ENCODE peak calls at places on chromosomes 13 and 19, in nine cellular contexts. One of them, this sample, is unnamed.

GRCh38 chr13:94722596-94722995 is 10.3 kb upstream of the SOX21 start:
- DNase-seq in GM23248: no peak
- DNase-seq in SK-N-SH: no peak
- DNase-seq in PC-3: no peak
- DNase-seq in MM.1S: no peak
- DNase-seq in OCI-LY7: no peak
- DNase-seq in neural progenitor cell: peak; percentile 46
- DNase-seq in hepatocyte: no peak
- DNase-seq in HCT116: no peak
- DNase-seq in this sample: no peak

GRCh38 chr13:79226938-79227337 is 179.1 kb downstream of the RBM26 start:
- DNase-seq in neural progenitor cell: no peak
- DNase-seq in PC-3: no peak
- DNase-seq in GM23248: no peak
- DNase-seq in HCT116: no peak
- DNase-seq in SK-N-SH: no peak
- DNase-seq in OCI-LY7: no peak
- DNase-seq in MM.1S: no peak
- DNase-seq in hepatocyte: no peak
- DNase-seq in this sample: peak; percentile 57

GRCh38 chr19:52492201-52492960 is 35.1 kb upstream of the ZNF808 start:
- DNase-seq in GM23248: peak; percentile 4
- DNase-seq in HCT116: no peak
- DNase-seq in MM.1S: no peak
- DNase-seq in OCI-LY7: no peak
- DNase-seq in SK-N-SH: peak; percentile 1
- DNase-seq in hepatocyte: peak; percentile 70
- DNase-seq in PC-3: no peak
- DNase-seq in neural progenitor cell: peak; percentile 91
- DNase-seq in this sample: peak; percentile 97

GRCh38 chr13:108922108-108922507 is 292.7 kb downstream of the MYO16 start:
- DNase-seq in hepatocyte: no peak
- DNase-seq in OCI-LY7: no peak
- DNase-seq in SK-N-SH: no peak
- DNase-seq in GM23248: no peak
- DNase-seq in MM.1S: no peak
- DNase-seq in PC-3: no peak
- DNase-seq in neural progenitor cell: no peak
- DNase-seq in HCT116: no peak
- DNase-seq in this sample: no peak

GRCh38 chr13:73776137-73776785 is 357.9 kb downstream of the KLF12 start:
- DNase-seq in OCI-LY7: no peak
- DNase-seq in GM23248: no peak
- DNase-seq in hepatocyte: no peak
- DNase-seq in MM.1S: no peak
- DNase-seq in HCT116: no peak
- DNase-seq in SK-N-SH: no peak
- DNase-seq in neural progenitor cell: no peak
- DNase-seq in PC-3: no peak
- DNase-seq in this sample: no peak

GRCh38 chr19:49888478-49888901 is 8.2 kb downstream of the IL4I1 start:
- DNase-seq in OCI-LY7: no peak
- DNase-seq in hepatocyte: no peak
- DNase-seq in SK-N-SH: no peak
- DNase-seq in HCT116: no peak
- DNase-seq in MM.1S: no peak
- DNase-seq in GM23248: no peak
- DNase-seq in neural progenitor cell: no peak
- DNase-seq in PC-3: no peak
- DNase-seq in this sample: no peak

GRCh38 chr19:11200015-11200574 is 2.8 kb upstream of the KANK2 start:
- DNase-seq in OCI-LY7: no peak
- DNase-seq in hepatocyte: no peak
- DNase-seq in GM23248: no peak
- DNase-seq in MM.1S: no peak
- DNase-seq in SK-N-SH: no peak
- DNase-seq in HCT116: no peak
- DNase-seq in PC-3: no peak
- DNase-seq in neural progenitor cell: no peak
- DNase-seq in this sample: no peak

GRCh38 chr19:29941828-29942403 is at the start of gene URI1:
- DNase-seq in OCI-LY7: peak; percentile 86
- DNase-seq in MM.1S: peak; percentile 87
- DNase-seq in neural progenitor cell: peak; percentile 94
- DNase-seq in hepatocyte: peak; percentile 95
- DNase-seq in GM23248: peak; percentile 96
- DNase-seq in SK-N-SH: peak; percentile 97
- DNase-seq in PC-3: peak; percentile 77
- DNase-seq in HCT116: peak; percentile 61
- DNase-seq in this sample: peak; percentile 90

GRCh38 chr13:71722206-71722605 is 144.8 kb downstream of the DACH1 start:
- DNase-seq in SK-N-SH: no peak
- DNase-seq in GM23248: no peak
- DNase-seq in OCI-LY7: no peak
- DNase-seq in MM.1S: no peak
- DNase-seq in hepatocyte: no peak
- DNase-seq in neural progenitor cell: no peak
- DNase-seq in HCT116: no peak
- DNase-seq in PC-3: no peak
- DNase-seq in this sample: no peak

GRCh38 chr13:98476538-98476966 is 100.4 kb downstream of the STK24 start:
- DNase-seq in hepatocyte: no peak
- DNase-seq in PC-3: peak; percentile 82
- DNase-seq in GM23248: peak; percentile 95
- DNase-seq in neural progenitor cell: no peak
- DNase-seq in MM.1S: peak; percentile 86
- DNase-seq in HCT116: peak; percentile 64
- DNase-seq in OCI-LY7: peak; percentile 61
- DNase-seq in SK-N-SH: no peak
- DNase-seq in this sample: peak; percentile 45

DNA sequence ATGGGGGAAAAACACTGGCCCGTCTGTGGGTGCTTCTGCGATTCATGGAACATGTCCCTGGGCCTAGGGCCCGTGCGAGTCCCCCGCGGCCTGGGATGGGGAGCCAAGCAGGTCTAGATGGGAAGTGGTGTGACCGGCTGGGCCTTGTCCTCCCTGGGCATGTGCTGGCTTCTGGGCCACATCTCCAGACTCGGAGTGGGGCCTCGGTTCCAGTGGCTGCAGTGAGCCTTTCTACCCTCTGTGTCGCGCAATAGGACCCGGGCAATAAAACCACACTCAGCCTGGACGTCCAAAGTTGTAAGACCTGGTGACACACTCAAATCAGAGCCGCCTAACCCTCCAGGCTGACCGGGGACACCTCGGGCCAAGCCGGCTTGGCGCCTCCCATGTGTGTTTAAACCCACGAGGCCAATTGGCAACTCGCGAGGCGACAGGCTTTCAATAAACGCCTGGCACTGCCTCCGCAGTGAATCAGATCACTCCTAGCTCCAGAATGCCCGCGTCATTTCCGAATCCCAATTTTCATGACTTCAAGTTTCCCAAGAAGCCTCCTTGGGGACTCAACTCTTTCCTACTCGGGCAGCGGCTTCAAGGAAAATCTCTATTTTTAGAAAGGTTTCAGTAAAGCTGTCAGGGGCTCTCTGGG is 57.3 kb downstream of the KLF2 start:
- DNase-seq in MM.1S: no peak
- DNase-seq in neural progenitor cell: no peak
- DNase-seq in PC-3: no peak
- DNase-seq in SK-N-SH: no peak
- DNase-seq in OCI-LY7: no peak
- DNase-seq in HCT116: no peak
- DNase-seq in GM23248: peak; percentile 97
- DNase-seq in hepatocyte: no peak
- DNase-seq in this sample: no peak
- H2AFZ ChIP-seq in MM.1S: no peak overlapping the region
- H2AFZ ChIP-seq in neural progenitor cell: no peak overlapping the region
- H2AFZ ChIP-seq in PC-3: no peak overlapping the region
- H2AFZ ChIP-seq in SK-N-SH: no peak overlapping the region
- H2AFZ ChIP-seq in OCI-LY7: no peak overlapping the region
- H2AFZ ChIP-seq in HCT116: no peak overlapping the region
- H2AFZ ChIP-seq in GM23248: peak overlapping the region; percentile 28
- H2AFZ ChIP-seq in hepatocyte: no peak overlapping the region
- H2AFZ ChIP-seq in this sample: no peak overlapping the region

GRCh38 chr13:22648325-22648758 is 532.4 kb upstream of the SGCG start:
- DNase-seq in GM23248: no peak
- DNase-seq in PC-3: no peak
- DNase-seq in OCI-LY7: no peak
- DNase-seq in neural progenitor cell: peak; percentile 51
- DNase-seq in hepatocyte: peak; percentile 44
- DNase-seq in MM.1S: no peak
- DNase-seq in SK-N-SH: no peak
- DNase-seq in HCT116: no peak
- DNase-seq in this sample: peak; percentile 43
- TF ChIP-seq EZH2phosphoT487 in GM23248: no peak
- TF ChIP-seq EZH2phosphoT487 in PC-3: no peak
- TF ChIP-seq EZH2phosphoT487 in OCI-LY7: no peak
- TF ChIP-seq EZH2phosphoT487 in neural progenitor cell: no peak
- TF ChIP-seq EZH2phosphoT487 in hepatocyte: no peak
- TF ChIP-seq EZH2phosphoT487 in MM.1S: no peak
- TF ChIP-seq EZH2phosphoT487 in SK-N-SH: no peak
- TF ChIP-seq EZH2phosphoT487 in HCT116: no peak
- TF ChIP-seq EZH2phosphoT487 in this sample: no peak

GRCh38 chr13:39406688-39407087 is 196.3 kb downstream of the LHFPL6 start:
- DNase-seq in neural progenitor cell: no peak
- DNase-seq in MM.1S: peak; percentile 78
- DNase-seq in OCI-LY7: peak; percentile 14
- DNase-seq in HCT116: no peak
- DNase-seq in hepatocyte: no peak
- DNase-seq in GM23248: no peak
- DNase-seq in SK-N-SH: no peak
- DNase-seq in PC-3: peak; percentile 40
- DNase-seq in this sample: peak; percentile 61

GRCh38 chr13:39407138-39407537 is 195.9 kb downstream of the LHFPL6 start:
- DNase-seq in hepatocyte: no peak
- DNase-seq in neural progenitor cell: no peak
- DNase-seq in OCI-LY7: no peak
- DNase-seq in PC-3: no peak
- DNase-seq in SK-N-SH: no peak
- DNase-seq in MM.1S: no peak
- DNase-seq in HCT116: no peak
- DNase-seq in GM23248: no peak
- DNase-seq in this sample: no peak

GRCh38 chr13:39405596-39405995 is 197.4 kb downstream of the LHFPL6 start:
- DNase-seq in MM.1S: no peak
- DNase-seq in neural progenitor cell: no peak
- DNase-seq in SK-N-SH: no peak
- DNase-seq in HCT116: no peak
- DNase-seq in PC-3: no peak
- DNase-seq in hepatocyte: no peak
- DNase-seq in GM23248: no peak
- DNase-seq in OCI-LY7: no peak
- DNase-seq in this sample: no peak

GRCh38 chr13:39407786-39408185 is 195.2 kb downstream of the LHFPL6 start:
- DNase-seq in HCT116: no peak
- DNase-seq in GM23248: no peak
- DNase-seq in MM.1S: no peak
- DNase-seq in PC-3: no peak
- DNase-seq in SK-N-SH: no peak
- DNase-seq in neural progenitor cell: no peak
- DNase-seq in OCI-LY7: no peak
- DNase-seq in hepatocyte: no peak
- DNase-seq in this sample: no peak

DNA sequence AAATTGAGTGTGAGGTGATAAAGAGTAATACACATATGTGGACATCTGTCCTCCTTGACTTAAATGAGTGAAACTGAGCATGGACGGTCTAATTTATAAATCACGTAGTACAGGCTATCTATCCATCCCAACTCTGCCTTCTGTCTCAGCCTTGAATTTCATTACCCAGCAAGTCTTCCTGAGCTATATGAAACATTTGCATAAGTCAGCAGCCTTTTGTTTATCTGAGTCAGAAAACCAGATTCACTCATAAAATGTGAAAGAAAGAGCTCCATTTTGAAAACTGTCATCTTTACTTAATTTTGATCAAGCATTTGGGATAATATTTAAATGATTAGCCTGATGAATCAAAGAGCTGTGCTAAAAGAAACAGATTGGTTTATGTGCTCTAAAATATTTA is 197.9 kb downstream of the LHFPL6 start:
- DNase-seq in HCT116: no peak
- DNase-seq in neural progenitor cell: no peak
- DNase-seq in MM.1S: no peak
- DNase-seq in GM23248: peak; percentile 9
- DNase-seq in hepatocyte: no peak
- DNase-seq in PC-3: no peak
- DNase-seq in SK-N-SH: no peak
- DNase-seq in OCI-LY7: no peak
- DNase-seq in this sample: no peak
- H2AFZ ChIP-seq in HCT116: no peak overlapping the region
- H2AFZ ChIP-seq in neural progenitor cell: peak overlapping the region; percentile 74
- H2AFZ ChIP-seq in MM.1S: no peak overlapping the region
- H2AFZ ChIP-seq in GM23248: no peak overlapping the region
- H2AFZ ChIP-seq in hepatocyte: no peak overlapping the region
- H2AFZ ChIP-seq in PC-3: no peak overlapping the region
- H2AFZ ChIP-seq in SK-N-SH: no peak overlapping the region
- H2AFZ ChIP-seq in OCI-LY7: no peak overlapping the region
- H2AFZ ChIP-seq in this sample: no peak overlapping the region

GRCh38 chr19:5337886-5338595 is 2.6 kb downstream of the PTPRS start:
- DNase-seq in MM.1S: no peak
- DNase-seq in GM23248: no peak
- DNase-seq in PC-3: no peak
- DNase-seq in neural progenitor cell: no peak
- DNase-seq in OCI-LY7: no peak
- DNase-seq in HCT116: no peak
- DNase-seq in hepatocyte: no peak
- DNase-seq in SK-N-SH: no peak
- DNase-seq in this sample: no peak

GRCh38 chr19:5336195-5336965 is 4.2 kb downstream of the PTPRS start:
- DNase-seq in MM.1S: no peak
- DNase-seq in SK-N-SH: no peak
- DNase-seq in hepatocyte: no peak
- DNase-seq in neural progenitor cell: peak; percentile 29
- DNase-seq in OCI-LY7: peak; percentile 48
- DNase-seq in GM23248: no peak
- DNase-seq in HCT116: no peak
- DNase-seq in PC-3: no peak
- DNase-seq in this sample: no peak

GRCh38 chr19:5335593-5335992 is 5.0 kb downstream of the PTPRS start:
- DNase-seq in GM23248: no peak
- DNase-seq in neural progenitor cell: no peak
- DNase-seq in HCT116: no peak
- DNase-seq in hepatocyte: no peak
- DNase-seq in MM.1S: no peak
- DNase-seq in SK-N-SH: no peak
- DNase-seq in OCI-LY7: no peak
- DNase-seq in PC-3: no peak
- DNase-seq in this sample: no peak

GRCh38 chr19:5338661-5339469 is 1.7 kb downstream of the PTPRS start:
- DNase-seq in GM23248: no peak
- DNase-seq in MM.1S: no peak
- DNase-seq in neural progenitor cell: peak; percentile 83
- DNase-seq in hepatocyte: peak; percentile 34
- DNase-seq in HCT116: no peak
- DNase-seq in PC-3: no peak
- DNase-seq in SK-N-SH: peak; percentile 81
- DNase-seq in OCI-LY7: no peak
- DNase-seq in this sample: peak; percentile 85

DNA sequence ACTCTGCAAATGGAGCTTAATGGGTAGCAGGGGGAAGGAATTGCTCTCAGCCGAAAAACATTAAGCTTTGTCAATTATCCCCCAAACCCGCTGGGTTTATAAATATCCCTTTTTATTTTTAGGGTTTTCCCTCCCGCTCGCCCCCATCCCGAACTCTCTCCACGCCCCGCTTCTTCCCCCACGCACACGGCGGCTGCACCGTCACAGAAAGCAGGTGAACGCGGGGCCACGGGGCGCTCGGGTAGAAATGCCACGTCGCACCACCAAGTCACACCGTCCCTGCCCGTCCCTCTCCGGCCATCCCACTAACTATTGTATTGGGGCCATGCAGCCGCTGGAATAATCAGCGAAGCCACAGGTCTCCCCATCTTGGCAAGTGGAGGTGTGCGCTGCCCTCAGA is 3.5 kb downstream of the PTPRS start:
- DNase-seq in GM23248: no peak
- DNase-seq in neural progenitor cell: no peak
- DNase-seq in OCI-LY7: no peak
- DNase-seq in PC-3: no peak
- DNase-seq in MM.1S: no peak
- DNase-seq in HCT116: no peak
- DNase-seq in SK-N-SH: no peak
- DNase-seq in hepatocyte: no peak
- DNase-seq in this sample: no peak
- TF ChIP-seq EZH2phosphoT487 in GM23248: no peak
- TF ChIP-seq EZH2phosphoT487 in neural progenitor cell: no peak
- TF ChIP-seq EZH2phosphoT487 in OCI-LY7: no peak
- TF ChIP-seq EZH2phosphoT487 in PC-3: no peak
- TF ChIP-seq EZH2phosphoT487 in MM.1S: no peak
- TF ChIP-seq EZH2phosphoT487 in HCT116: no peak
- TF ChIP-seq EZH2phosphoT487 in SK-N-SH: no peak
- TF ChIP-seq EZH2phosphoT487 in hepatocyte: no peak
- TF ChIP-seq EZH2phosphoT487 in this sample: no peak

This sample was measured in GM23338.